ENCODE peak calls at places on chromosomes 5 and 9, in six cellular contexts. Q is right cardiac atrium; F is HCEC 1CT; W is type B pancreatic cell; U is NCI-H2171 treated with DMSO at 0.1 percent for 48 hours; P is activated naive CD4-positive, alpha-beta T cell. N is an unnamed sample.
A peak's percentile ranks its signal among the peaks of the same experiment; 100 is the strongest.

GRCh38 chr5:5277118-5277517 is 137.0 kb downstream of the ADAMTS16 start:
- DNase-seq in Q (no peak), F (no peak), W (no peak), U (no peak), P (no peak), N (no peak)

GRCh38 chr5:116575635-116576042 is 1.0 kb upstream of the SEMA6A start:
- DNase-seq in Q (peak; percentile 69), F (no peak), W (no peak), U (no peak), P (no peak), N (no peak)

GRCh38 chr5:81826128-81826527 is 75.2 kb upstream of the SSBP2 start:
- DNase-seq in Q (no peak), F (no peak), W (no peak), U (peak; percentile 4), P (no peak), N (no peak)

GRCh38 chr5:82346376-82347212 is 68.4 kb upstream of the RPS23 start:
- DNase-seq in Q (peak; percentile 63), F (no peak), W (no peak), U (no peak), P (no peak), N (peak; percentile 91)

GRCh38 chr5:36442796-36443195 is 141.1 kb upstream of the RANBP3L start:
- DNase-seq in Q (no peak), F (peak; percentile 57), W (no peak), U (no peak), P (no peak), N (no peak)

GRCh38 chr5:125826214-125826613 is 597.0 kb upstream of the GRAMD2B start:
- DNase-seq in Q (no peak), F (no peak), W (no peak), U (no peak), P (no peak), N (no peak)

GRCh38 chr9:124220551-124221451 is 36.9 kb upstream of the NEK6 start:
- DNase-seq in Q (no peak), F (peak; percentile 55), W (no peak), U (no peak), P (no peak), N (no peak)

GRCh38 chr5:181127456-181127855 is 3.5 kb downstream of the OR2V1 start:
- DNase-seq in Q (no peak), F (no peak), W (no peak), U (no peak), P (no peak), N (no peak)

N was measured in esophagus muscularis mucosa.